ENCODE peak calls at places on chromosome 22, in five cellular contexts. L is IMR-90, Q is mesenchymal stem cell, U is mesendoderm, F is neuronal stem cell. O is an unnamed sample.

GRCh38 chr22:26318975-26319374 is 110.1 kb upstream of the ASPHD2 start:
- DNase-seq in Q (no peak), L (no peak), U (peak; percentile 40), F (no peak), O (no peak)

GRCh38 chr22:46846154-46846831 is 83.8 kb downstream of the TBC1D22A start:
- DNase-seq in U (no peak), F (no peak), L (peak; percentile 19), Q (no peak), O (no peak)

GRCh38 chr22:29073618-29074275 is 912 bp downstream of the KREMEN1 start:
- DNase-seq in U (peak; percentile 68), Q (peak; percentile 50), L (no peak), F (no peak), O (peak; percentile 70)

GRCh38 chr22:23204541-23205157 is 24.3 kb downstream of the BCR start:
- DNase-seq in L (no peak), F (no peak), U (no peak), Q (no peak), O (no peak)

GRCh38 chr22:30044369-30044768 is 35.9 kb upstream of the HORMAD2 start:
- DNase-seq in Q (peak; percentile 85), L (peak; percentile 93), U (no peak), F (no peak), O (no peak)

GRCh38 chr22:39556970-39557811 is 13.4 kb upstream of the CACNA1I start:
- DNase-seq in U (no peak), F (no peak), Q (peak; percentile 16), L (peak; percentile 7), O (no peak)

GRCh38 chr22:19179472-19180048 is 1.0 kb upstream of the SLC25A1 start:
- DNase-seq in L (peak; percentile 85), Q (peak; percentile 86), U (peak; percentile 90), F (peak; percentile 72), O (peak; percentile 88)

GRCh38 chr22:37189011-37189466 is 992 bp upstream of the C1QTNF6 start:
- DNase-seq in L (no peak), F (no peak), U (peak; percentile 97), Q (peak; percentile 51), O (no peak)

GRCh38 chr22:20565079-20565734 is 57.8 kb downstream of the MED15 start:
- DNase-seq in L (peak; percentile 84), F (no peak), U (no peak), Q (peak; percentile 64), O (no peak)

GRCh38 chr22:35592418-35592967 is 24.6 kb downstream of the MB start:
- DNase-seq in L (no peak), F (no peak), U (no peak), Q (no peak), O (no peak)

GRCh38 chr22:22689621-22690345 is 45.4 kb downstream of the GGTLC2 start:
- DNase-seq in F (no peak), Q (no peak), L (no peak), U (no peak), O (no peak)

GRCh38 chr22:37696657-37697539 is at the start of gene TRIOBP:
- DNase-seq in F (peak; percentile 96), Q (peak; percentile 95), U (peak; percentile 99), L (peak; percentile 91), O (peak; percentile 99)

GRCh38 chr22:46734830-46735453 is 3.1 kb downstream of the CERK start:
- DNase-seq in L (no peak), F (no peak), Q (peak; percentile 4), U (no peak), O (no peak)

GRCh38 chr22:48456449-48456848 is 1371.2 kb downstream of the BRD1 start:
- DNase-seq in F (no peak), U (no peak), L (no peak), Q (no peak), O (no peak)

GRCh38 chr22:24428751-24429410 is 1.5 kb downstream of the ADORA2A start:
- DNase-seq in U (no peak), F (no peak), L (no peak), Q (no peak), O (no peak)

GRCh38 chr22:35124674-35125219 is 58.8 kb downstream of the ISX start:
- DNase-seq in L (no peak), U (no peak), Q (no peak), F (no peak), O (no peak)

GRCh38 chr22:39510529-39511149 is 8.5 kb downstream of the MIEF1 start:
- DNase-seq in L (no peak), U (no peak), F (no peak), Q (no peak), O (no peak)

GRCh38 chr22:46674367-46674781 is 54.2 kb downstream of the GRAMD4 start:
- DNase-seq in Q (no peak), U (no peak), F (no peak), L (no peak), O (no peak)

GRCh38 chr22:38261478-38261803 is 11.4 kb downstream of the TMEM184B start:
- DNase-seq in L (no peak), U (no peak), Q (no peak), F (no peak), O (no peak)

GRCh38 chr22:29032584-29032983 is 29.0 kb downstream of the C22orf31 start:
- DNase-seq in U (no peak), L (peak; percentile 27), F (no peak), Q (peak; percentile 68), O (no peak)

GRCh38 chr22:24521791-24522245 is 26.7 kb downstream of the UPB1 start:
- DNase-seq in F (peak; percentile 29), U (peak; percentile 95), Q (peak; percentile 53), L (peak; percentile 60), O (peak; percentile 89)

DNA sequence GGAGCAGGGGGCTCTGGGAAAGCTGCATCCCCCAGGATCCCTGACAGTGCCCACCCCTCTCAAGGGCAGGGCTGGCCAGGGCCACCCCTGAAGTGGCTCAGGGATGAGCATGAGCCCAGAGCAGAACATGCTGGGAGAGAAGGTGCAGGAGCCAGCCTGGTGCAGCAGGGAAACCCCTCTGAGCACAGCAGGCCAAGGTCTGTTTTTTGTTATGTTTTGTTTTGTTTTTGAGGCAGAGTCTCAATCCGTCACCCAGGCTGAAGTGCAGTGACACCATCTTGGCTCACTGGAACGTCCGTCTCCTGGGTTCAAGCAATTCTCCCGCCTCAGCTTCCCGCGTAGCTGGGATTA is 792 bp upstream of the SBF1 start:
- DNase-seq in Q (no peak), L (no peak), F (no peak), U (no peak), O (no peak)
- H2BK120ac ChIP-seq in Q (no peak overlapping the region), L (no peak overlapping the region), F (no peak overlapping the region), U (no peak overlapping the region), O (no peak overlapping the region)

DNA sequence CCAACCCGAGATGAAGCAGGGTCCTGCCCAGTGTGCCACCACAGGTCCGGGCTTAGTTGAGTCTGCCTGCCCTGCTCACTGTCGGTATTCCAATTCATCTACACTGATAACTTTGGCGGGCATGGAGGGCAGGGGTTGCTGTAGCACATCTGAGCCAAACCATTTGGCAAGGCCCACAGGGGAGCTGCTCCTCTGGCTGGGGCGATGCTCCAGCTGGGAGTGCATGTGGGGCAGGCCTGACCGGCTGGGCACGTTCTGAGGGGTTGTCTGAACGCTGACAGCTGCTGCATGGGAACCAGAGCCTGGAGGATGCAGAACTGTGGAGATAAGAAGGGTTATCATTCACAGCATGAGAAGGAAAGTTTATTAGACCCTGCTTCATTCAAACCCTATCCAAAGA is 40.4 kb downstream of the DRG1 start:
- DNase-seq in U (no peak), Q (no peak), L (no peak), F (no peak), O (no peak)
- H2BK120ac ChIP-seq in U (no peak overlapping the region), Q (no peak overlapping the region), L (no peak overlapping the region), F (no peak overlapping the region), O (no peak overlapping the region)

GRCh38 chr22:50583294-50583865 is 731 bp upstream of the CHKB start:
- DNase-seq in Q (no peak), U (peak; percentile 32), L (no peak), F (no peak), O (no peak)
- H2BK120ac ChIP-seq in Q (no peak overlapping the region), U (no peak overlapping the region), L (no peak overlapping the region), F (no peak overlapping the region), O (no peak overlapping the region)

DNA sequence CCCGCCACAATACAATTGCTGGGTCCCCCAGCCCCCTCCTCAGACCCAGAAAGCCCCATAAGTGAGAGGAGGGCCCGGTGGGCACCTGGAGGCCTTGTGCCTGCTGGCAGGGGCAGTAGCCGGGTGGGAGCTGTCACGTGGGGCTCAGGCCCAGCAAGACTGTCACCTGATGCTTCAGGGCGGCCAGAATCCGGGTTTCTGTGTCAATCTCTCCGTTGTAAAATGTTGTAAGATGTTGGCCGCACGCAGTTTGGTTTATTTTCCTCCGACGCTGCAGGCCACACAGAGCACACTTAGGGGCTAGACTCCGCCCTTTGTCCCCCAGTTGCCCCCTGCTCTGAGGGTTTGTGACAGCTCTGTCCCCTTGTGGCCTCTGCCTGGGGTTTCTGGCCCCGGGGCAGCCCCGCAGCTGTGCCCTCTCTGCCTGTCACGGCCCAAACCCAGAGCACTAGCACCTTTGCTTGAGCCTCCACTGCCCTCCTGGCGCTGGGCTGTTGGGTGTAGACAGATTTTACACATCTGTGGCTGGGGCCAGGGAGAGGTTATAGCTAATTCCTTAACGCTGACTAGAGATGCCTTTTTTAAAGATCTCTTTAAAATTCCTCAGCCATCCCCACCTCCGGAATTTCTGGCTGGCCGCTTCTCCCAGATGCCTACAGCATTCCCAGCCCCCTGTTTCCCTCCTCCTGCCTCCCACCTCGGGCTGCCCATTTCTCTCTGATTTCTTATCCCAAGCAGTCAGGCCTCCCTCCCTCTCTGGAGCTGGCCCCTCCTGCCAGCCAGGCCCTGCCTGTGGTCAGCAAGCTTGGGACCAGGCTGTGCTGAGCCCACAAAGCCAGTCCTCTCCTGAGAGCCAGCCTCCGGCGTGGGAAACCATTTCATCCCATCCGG is 3.2 kb upstream of the PRR5 start:
- DNase-seq in Q (peak; percentile 80), F (peak; percentile 52), L (peak; percentile 94), U (peak; percentile 91), O (peak; percentile 75)
- H2BK120ac ChIP-seq in Q (peak overlapping the region; percentile 23), F (peak overlapping the region; percentile 4), L (peak overlapping the region; percentile 91), U (no peak overlapping the region), O (no peak overlapping the region)